ENCODE peak calls at places on chromosome 13, in six cellular contexts. A is H1, V is IMR-90, P is neuronal stem cell, C is mesenchymal stem cell, T is H9. H is an unnamed sample.

GRCh38 chr13:101695870-101696516 is 243.5 kb downstream of the ITGBL1 start:
- DNase-seq in A (no peak), V (no peak), P (no peak), C (no peak), T (no peak), H (no peak)

GRCh38 chr13:75762066-75762937 is 126.2 kb downstream of the LMO7 start:
- DNase-seq in A (no peak), V (peak), P (no peak), C (no peak), T (no peak), H (no peak)

GRCh38 chr13:91817250-91817649 is 418.8 kb downstream of the GPC5 start:
- DNase-seq in A (no peak), V (peak), P (no peak), C (peak), T (no peak), H (no peak)

GRCh38 chr13:112891477-112892401 is 77.3 kb upstream of the MCF2L start:
- DNase-seq in A (peak), V (no peak), P (peak), C (no peak), T (peak), H (no peak)

GRCh38 chr13:94708031-94708571 is 4.2 kb downstream of the SOX21 start:
- DNase-seq in A (peak), V (no peak), P (peak), C (no peak), T (peak), H (peak)

GRCh38 chr13:106986033-106986484 is 418.1 kb upstream of the ARGLU1 start:
- DNase-seq in A (no peak), V (peak), P (no peak), C (no peak), T (peak), H (peak)

GRCh38 chr13:24254151-24254810 is 55.1 kb upstream of the C1QTNF9 start:
- DNase-seq in A (no peak), V (no peak), P (no peak), C (peak), T (no peak), H (no peak)

GRCh38 chr13:74825170-74825948 is 656.6 kb downstream of the TBC1D4 start:
- DNase-seq in A (no peak), V (peak), P (peak), C (peak), T (no peak), H (no peak)

GRCh38 chr13:99741979-99742378 is 229.6 kb downstream of the ZIC5 start:
- DNase-seq in A (peak), V (no peak), P (no peak), C (no peak), T (no peak), H (no peak)

GRCh38 chr13:105466376-105466775 is 1069.1 kb downstream of the EFNB2 start:
- DNase-seq in A (no peak), V (no peak), P (peak), C (no peak), T (no peak), H (peak)

GRCh38 chr13:22964245-22964966 is 216.4 kb upstream of the SGCG start:
- DNase-seq in A (no peak), V (no peak), P (no peak), C (no peak), T (no peak), H (no peak)

GRCh38 chr13:24540236-24541126 is 27.9 kb upstream of the PARP4 start:
- DNase-seq in A (peak), V (no peak), P (peak), C (peak), T (peak), H (peak)

GRCh38 chr13:50850445-50850844 is 7.0 kb upstream of the DLEU7 start:
- DNase-seq in A (no peak), V (no peak), P (no peak), C (no peak), T (no peak), H (no peak)

GRCh38 chr13:35225582-35225981 is 250.9 kb downstream of the MAB21L1 start:
- DNase-seq in A (no peak), V (no peak), P (no peak), C (no peak), T (no peak), H (peak)

GRCh38 chr13:26497991-26498423 is 59.5 kb upstream of the WASF3 start:
- DNase-seq in A (no peak), V (peak), P (no peak), C (peak), T (no peak), H (no peak)

GRCh38 chr13:66657165-66657895 is 572.8 kb downstream of the PCDH9 start:
- DNase-seq in A (no peak), V (peak), P (no peak), C (peak), T (no peak), H (peak)

GRCh38 chr13:90055121-90055520 is 1292.4 kb upstream of the MIR17HG start:
- DNase-seq in A (no peak), V (no peak), P (no peak), C (no peak), T (no peak), H (no peak)

GRCh38 chr13:26220575-26220974 is 1.5 kb downstream of the RNF6 start:
- DNase-seq in A (no peak), V (peak), P (no peak), C (peak), T (no peak), H (peak)

GRCh38 chr13:74751739-74752138 is 617.5 kb upstream of the KLF12 start:
- DNase-seq in A (no peak), V (no peak), P (no peak), C (no peak), T (no peak), H (no peak)

GRCh38 chr13:75547917-75548316 is 1.7 kb upstream of the UCHL3 start:
- DNase-seq in A (no peak), V (peak), P (no peak), C (no peak), T (no peak), H (no peak)

GRCh38 chr13:41842029-41842428 is 118.9 kb downstream of the VWA8 start:
- DNase-seq in A (no peak), V (peak), P (no peak), C (peak), T (no peak), H (no peak)

GRCh38 chr13:21060063-21060826 is 1.1 kb downstream of the LATS2 start:
- DNase-seq in A (peak), V (peak), P (no peak), C (peak), T (no peak), H (peak)

GRCh38 chr13:102020611-102021216 is 381.1 kb downstream of the FGF14 start:
- DNase-seq in A (no peak), V (no peak), P (no peak), C (no peak), T (no peak), H (no peak)

GRCh38 chr13:41995946-41996345 is 35.0 kb upstream of the VWA8 start:
- DNase-seq in A (no peak), V (peak), P (no peak), C (peak), T (no peak), H (no peak)

GRCh38 chr13:29594310-29594709 is 1.2 kb downstream of the SLC7A1 start:
- DNase-seq in A (no peak), V (peak), P (peak), C (peak), T (no peak), H (peak)

GRCh38 chr13:101709952-101710351 is 257.5 kb downstream of the ITGBL1 start:
- DNase-seq in A (no peak), V (no peak), P (no peak), C (no peak), T (no peak), H (no peak)

GRCh38 chr13:107210216-107211010 is 642.5 kb upstream of the ARGLU1 start:
- DNase-seq in A (no peak), V (peak), P (no peak), C (peak), T (no peak), H (no peak)

DNA sequence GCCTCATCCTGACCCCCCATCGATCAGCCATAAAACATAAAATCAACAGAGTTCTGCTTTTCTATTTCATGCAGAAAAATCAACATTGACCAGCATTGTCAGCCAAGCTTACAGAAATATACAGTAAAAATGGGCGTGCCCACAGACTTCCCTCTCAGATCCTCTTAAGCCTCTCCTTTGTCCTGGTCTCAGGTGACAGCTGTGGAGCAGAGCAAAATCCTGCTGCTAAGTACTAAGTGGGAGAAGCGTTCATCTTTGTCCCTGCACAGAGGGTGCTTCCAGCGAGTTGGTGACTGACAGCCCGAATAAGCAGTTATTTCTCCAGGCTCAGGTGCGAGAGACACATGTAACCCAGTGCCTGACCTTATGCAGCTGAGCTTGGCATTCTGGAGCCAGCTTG is 213.4 kb downstream of the OLFM4 start:
- DNase-seq in A (no peak), V (no peak), P (no peak), C (no peak), T (no peak), H (no peak)
- H2BK15ac ChIP-seq in A (no peak), V (no peak), P (no peak), C (no peak), T (no peak), H (no peak)

DNA sequence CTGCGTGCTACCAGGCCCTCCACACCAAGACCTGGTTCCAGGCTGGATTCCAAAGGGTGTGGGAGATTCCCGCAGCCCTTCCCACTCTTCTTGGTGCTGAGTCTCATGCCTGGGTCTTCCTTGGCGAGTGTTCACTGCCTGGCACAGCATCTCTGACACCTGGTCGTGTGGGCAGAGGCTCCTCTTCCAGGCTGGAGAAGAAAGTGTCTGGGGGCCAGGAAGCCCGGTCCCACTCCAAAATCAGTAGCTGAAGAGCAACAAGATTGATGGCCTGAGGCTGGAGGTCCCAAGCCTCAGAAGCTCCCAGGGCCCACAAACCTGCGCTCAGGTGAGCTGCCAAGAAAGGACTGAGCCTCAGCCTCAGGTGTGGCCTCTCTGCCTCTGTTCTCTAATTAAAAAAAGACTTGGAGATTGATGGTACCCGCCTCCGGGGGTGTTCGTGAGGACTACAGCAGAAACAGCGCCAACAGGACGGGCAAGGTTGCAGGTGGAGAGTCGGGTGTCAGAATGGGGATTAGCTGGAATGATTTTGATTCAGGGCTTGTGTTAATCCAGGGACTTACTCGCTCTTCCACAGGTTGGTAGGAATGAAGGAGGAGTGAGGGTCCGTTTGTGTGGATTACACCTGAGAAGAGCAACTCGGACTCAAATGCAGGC is 217.5 kb downstream of the TEX29 start:
- DNase-seq in A (no peak), V (no peak), P (no peak), C (no peak), T (no peak), H (no peak)
- H2BK15ac ChIP-seq in A (no peak), V (no peak), P (peak), C (no peak), T (no peak), H (no peak)

GRCh38 chr13:55572862-55573261 is 1567.9 kb upstream of the PRR20A start:
- DNase-seq in A (no peak), V (no peak), P (no peak), C (no peak), T (peak), H (no peak)

GRCh38 chr13:55576389-55576788 is 1564.3 kb upstream of the PRR20A start:
- DNase-seq in A (no peak), V (no peak), P (no peak), C (no peak), T (peak), H (peak)

GRCh38 chr13:55573565-55573964 is 1567.2 kb upstream of the PRR20A start:
- DNase-seq in A (no peak), V (no peak), P (no peak), C (no peak), T (no peak), H (no peak)

GRCh38 chr13:55577082-55577846 is 1563.5 kb upstream of the PRR20A start:
- DNase-seq in A (no peak), V (no peak), P (no peak), C (no peak), T (peak), H (peak)

DNA sequence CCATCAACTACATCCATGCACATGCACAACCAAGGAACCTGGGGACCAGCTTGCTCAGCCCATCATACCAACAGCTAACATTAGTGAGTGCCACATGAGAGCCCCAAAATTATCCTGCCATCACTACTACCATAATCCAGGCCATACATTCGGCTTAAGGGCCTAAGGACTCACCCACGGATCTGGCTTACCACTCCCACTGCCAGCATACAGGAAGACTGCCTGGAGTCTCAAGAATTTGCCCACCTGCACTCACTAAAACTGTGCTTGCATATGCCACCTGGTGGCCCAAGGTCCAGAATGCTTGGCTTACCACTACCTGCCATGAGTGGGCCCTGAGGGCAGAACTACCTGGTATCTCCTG is 1562.9 kb upstream of the PRR20A start:
- DNase-seq in A (no peak), V (no peak), P (no peak), C (no peak), T (peak), H (peak)
- H2BK15ac ChIP-seq in A (no peak), V (no peak), P (no peak), C (no peak), T (no peak), H (no peak)

GRCh38 chr13:39363393-39363792 is 239.6 kb downstream of the LHFPL6 start:
- DNase-seq in A (no peak), V (no peak), P (no peak), C (peak), T (no peak), H (no peak)
- H2BK15ac ChIP-seq in A (no peak), V (no peak), P (no peak), C (no peak), T (no peak), H (no peak)

GRCh38 chr13:28539625-28540286 is 44.8 kb upstream of the FLT1 start:
- DNase-seq in A (no peak), V (no peak), P (no peak), C (no peak), T (no peak), H (no peak)

GRCh38 chr13:28544026-28544425 is 49.1 kb upstream of the FLT1 start:
- DNase-seq in A (no peak), V (no peak), P (no peak), C (no peak), T (no peak), H (no peak)

GRCh38 chr13:28540612-28541011 is 45.7 kb upstream of the FLT1 start:
- DNase-seq in A (no peak), V (peak), P (no peak), C (no peak), T (no peak), H (no peak)

GRCh38 chr13:28542804-28543203 is 47.9 kb upstream of the FLT1 start:
- DNase-seq in A (no peak), V (no peak), P (no peak), C (no peak), T (no peak), H (no peak)

GRCh38 chr13:28541966-28542365 is 47.0 kb upstream of the FLT1 start:
- DNase-seq in A (no peak), V (no peak), P (no peak), C (no peak), T (no peak), H (no peak)
- H2BK15ac ChIP-seq in A (no peak), V (no peak), P (no peak), C (no peak), T (no peak), H (no peak)

DNA sequence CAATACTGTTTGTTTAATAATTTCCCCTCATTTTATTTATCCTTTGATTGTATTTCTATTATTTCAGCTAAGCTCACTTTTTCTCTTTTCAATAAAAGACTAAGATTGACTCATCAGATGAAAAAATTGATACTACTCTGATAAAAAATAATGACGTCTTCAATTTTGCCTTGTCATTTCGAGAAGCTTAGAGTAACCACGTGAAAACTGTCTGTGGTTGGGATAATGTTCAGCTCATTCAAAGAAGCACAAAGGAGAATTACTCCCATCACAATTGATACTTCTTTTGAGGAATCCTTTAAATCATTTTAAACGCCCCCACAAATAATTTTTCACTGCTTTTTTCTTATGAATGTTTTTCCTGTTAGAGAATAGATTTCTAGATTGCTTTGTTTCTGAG is 318.7 kb upstream of the SLITRK1 start:
- DNase-seq in A (no peak), V (no peak), P (no peak), C (no peak), T (no peak), H (no peak)
- H2BK15ac ChIP-seq in A (no peak), V (no peak), P (no peak), C (no peak), T (no peak), H (no peak)

DNA sequence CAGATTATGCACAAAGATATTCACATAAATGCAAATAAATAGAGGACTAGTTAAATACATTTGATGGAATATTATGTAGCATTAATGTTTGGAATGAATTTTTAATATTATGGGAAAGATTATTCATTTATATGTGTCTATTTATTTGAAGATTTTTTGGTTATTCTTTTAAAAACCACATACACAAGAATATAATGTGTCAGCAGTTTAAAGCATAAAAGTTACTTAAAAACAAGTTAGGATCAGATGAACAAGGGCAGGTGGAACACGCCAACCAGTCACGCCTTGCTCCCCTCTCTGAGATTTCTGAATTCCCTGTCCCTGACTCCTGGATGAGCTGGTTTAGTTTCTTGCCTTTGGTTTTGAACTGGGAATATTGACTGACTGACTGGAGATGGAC is 51.2 kb upstream of the RFC3 start:
- DNase-seq in A (no peak), V (no peak), P (no peak), C (no peak), T (no peak), H (no peak)
- H2BK15ac ChIP-seq in A (no peak), V (no peak), P (no peak), C (no peak), T (no peak), H (no peak)

H was measured in mesendoderm.